ENCODE peak calls at places on chromosomes 7 and 10, in four cellular contexts. A is K562, W is H1, R is HepG2. X is an unnamed sample.

GRCh38 chr7:79982151-79982770 is 152.4 kb upstream of the GNAI1 start:
- DNase-seq in A (no peak), W (no peak), R (no peak), X (no peak)

GRCh38 chr10:47402681-47403301 is 18.7 kb upstream of the ZNF488 start:
- DNase-seq in A (no peak), W (peak), R (peak), X (no peak)

GRCh38 chr7:22610871-22611757 is 111.1 kb upstream of the STEAP1B start:
- DNase-seq in A (no peak), W (no peak), R (no peak), X (no peak)

GRCh38 chr10:121999301-121999700 is 10.3 kb downstream of the TACC2 start:
- DNase-seq in A (no peak), W (no peak), R (no peak), X (no peak)

GRCh38 chr10:129020621-129021020 is 446.4 kb upstream of the MGMT start:
- DNase-seq in A (no peak), W (no peak), R (no peak), X (no peak)

GRCh38 chr7:35987016-35987415 is 166.0 kb upstream of the EEPD1 start:
- DNase-seq in A (no peak), W (no peak), R (no peak), X (no peak)

GRCh38 chr7:131945313-131945831 is 388.9 kb upstream of the PODXL start:
- DNase-seq in A (peak), W (peak), R (peak), X (no peak)

GRCh38 chr7:63105978-63106377 is 892.7 kb upstream of the ZNF722 start:
- DNase-seq in A (no peak), W (no peak), R (no peak), X (no peak)

GRCh38 chr10:91032614-91033248 is 111.8 kb upstream of the ANKRD1 start:
- DNase-seq in A (no peak), W (no peak), R (no peak), X (no peak)

GRCh38 chr10:26556756-26557640 is 118.9 kb downstream of the APBB1IP start:
- DNase-seq in A (peak), W (no peak), R (peak), X (no peak)

DNA sequence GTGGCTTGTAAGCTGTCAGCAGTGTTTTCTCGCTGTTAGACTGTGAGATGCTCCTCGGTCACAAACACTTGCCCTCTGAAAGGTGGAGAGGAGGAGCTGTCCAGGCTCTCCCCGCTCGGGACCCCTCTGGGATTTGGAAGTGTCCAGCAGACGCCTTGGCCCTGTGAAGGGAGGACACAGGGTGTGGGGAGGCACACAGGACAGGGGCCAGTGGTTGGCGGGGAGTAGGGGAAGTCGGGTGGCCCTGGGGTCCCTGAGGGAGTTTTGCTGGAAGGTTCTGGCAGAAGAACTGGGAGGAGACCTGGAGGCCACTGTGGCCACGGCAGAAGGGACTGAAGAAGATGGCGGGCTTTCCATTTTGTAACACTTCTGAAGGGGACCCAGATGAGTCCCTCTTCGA is 47.2 kb upstream of the DPYSL4 start:
- DNase-seq in A (no peak), W (no peak), R (no peak), X (no peak)
- TF ChIP-seq CBX5 in A (no peak), W (no peak), R (no peak), X (no peak)

GRCh38 chr10:11887381-11888227 is 64.4 kb downstream of the PROSER2 start:
- DNase-seq in A (no peak), W (no peak), R (no peak), X (no peak)
- TF ChIP-seq CBX5 in A (no peak), W (no peak), R (no peak), X (no peak)

DNA sequence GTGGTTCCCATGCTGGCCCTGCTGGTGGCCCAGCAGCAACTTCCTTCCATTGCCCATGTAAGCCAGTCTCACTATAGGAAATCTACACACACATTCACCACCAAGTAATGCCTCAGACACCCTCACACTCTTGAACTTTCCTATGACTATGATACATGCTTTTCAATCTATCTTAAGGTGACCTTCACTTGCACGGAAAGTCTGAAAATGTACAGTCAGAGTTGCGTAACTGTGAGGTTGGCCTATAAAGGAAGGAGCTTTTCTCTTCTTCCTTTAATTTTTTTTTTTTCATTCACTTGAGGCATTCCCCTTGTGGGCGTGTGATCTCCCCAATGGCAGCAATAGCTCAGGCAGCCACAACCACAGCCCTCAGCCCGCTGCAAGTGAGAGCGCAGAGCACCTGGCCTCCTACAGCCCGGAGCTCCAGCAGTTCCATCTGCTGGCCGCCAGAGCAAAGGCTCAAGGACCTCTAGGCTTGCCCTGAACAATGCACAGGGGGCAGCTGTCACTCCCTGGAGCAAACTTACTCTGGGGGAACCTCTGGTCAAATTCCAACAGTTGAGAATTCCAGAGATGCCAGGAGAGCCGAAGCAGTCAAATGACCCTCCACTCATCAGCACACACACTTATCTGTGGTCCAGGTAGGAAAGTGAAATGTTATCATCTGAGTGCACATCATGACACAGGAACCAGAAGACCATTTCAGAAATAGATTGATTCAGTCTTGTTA is 123.1 kb upstream of the ADO start:
- DNase-seq in A (no peak), W (peak), R (peak), X (peak)
- TF ChIP-seq CBX5 in A (no peak), W (no peak), R (no peak), X (peak)

DNA sequence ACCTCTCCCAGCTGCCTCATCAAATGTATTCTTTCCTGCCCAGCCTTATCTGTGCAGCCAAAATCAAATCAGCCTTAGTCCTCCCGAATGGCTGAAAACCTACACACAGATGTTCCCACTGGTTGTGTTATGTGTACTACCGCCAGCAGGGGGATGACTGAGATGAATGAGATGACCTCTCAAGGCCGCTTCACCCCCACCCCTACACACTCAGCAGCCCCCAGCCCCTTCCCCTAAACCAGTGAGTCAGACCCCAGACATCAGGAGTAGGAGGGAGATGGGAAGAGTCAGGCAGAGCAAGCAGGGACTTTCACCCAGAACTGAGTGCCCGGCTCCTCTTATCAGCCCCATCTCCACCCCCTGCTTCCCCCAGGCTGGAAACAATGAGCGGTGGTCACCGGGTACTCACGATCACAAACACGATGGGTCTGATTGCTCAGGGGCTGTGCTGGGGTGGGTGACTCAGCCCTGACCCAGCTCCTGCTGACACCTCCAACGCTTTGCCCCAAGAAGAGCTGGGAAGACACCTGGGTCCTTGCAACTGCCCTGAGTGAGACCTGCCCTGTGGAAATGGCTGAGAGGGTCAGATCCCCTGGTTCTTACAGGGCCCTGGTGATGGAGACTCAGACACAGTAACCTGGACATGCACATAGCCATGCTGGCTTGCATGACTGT is 6.6 kb upstream of the C10orf105 start:
- DNase-seq in A (peak), W (no peak), R (peak), X (no peak)
- TF ChIP-seq CBX5 in A (no peak), W (no peak), R (no peak), X (no peak)

GRCh38 chr7:25545125-25546008 is 317.1 kb upstream of the NPVF start:
- DNase-seq in A (no peak), W (no peak), R (no peak), X (no peak)

GRCh38 chr7:25553580-25554274 is 325.4 kb upstream of the NPVF start:
- DNase-seq in A (no peak), W (no peak), R (no peak), X (no peak)

GRCh38 chr7:25546306-25546705 is 318.0 kb upstream of the NPVF start:
- DNase-seq in A (no peak), W (no peak), R (no peak), X (no peak)

GRCh38 chr7:25553005-25553404 is 324.7 kb upstream of the NPVF start:
- DNase-seq in A (no peak), W (no peak), R (no peak), X (no peak)

DNA sequence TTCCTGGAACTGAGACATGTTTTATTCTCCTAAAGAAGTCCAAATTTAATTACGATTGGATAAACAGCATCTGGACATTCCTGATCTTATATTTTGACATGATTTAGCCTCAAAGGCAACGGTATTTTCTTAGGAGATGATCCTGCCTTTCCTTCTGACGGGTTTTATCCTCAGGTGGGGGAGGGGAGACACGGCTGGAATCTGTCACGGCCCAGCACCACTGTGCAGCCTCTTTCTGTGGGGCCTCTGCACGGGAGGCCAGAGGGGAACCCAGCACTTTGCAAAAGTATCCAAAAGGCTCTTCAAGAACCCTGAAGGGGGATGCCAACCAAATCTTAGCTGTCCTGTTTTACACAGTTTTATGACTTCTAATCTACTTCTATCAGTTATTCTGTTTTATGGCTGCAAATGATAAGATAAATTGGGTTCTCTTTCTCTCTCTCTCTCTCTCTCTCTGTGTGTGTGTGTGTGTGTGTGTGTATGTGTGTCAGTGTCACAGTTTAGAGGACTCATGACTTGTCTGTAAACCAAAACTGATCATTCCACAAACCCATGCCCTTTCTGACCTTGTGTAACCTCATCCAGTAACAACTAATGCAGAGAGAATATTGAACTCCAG is 321.1 kb upstream of the NPVF start:
- DNase-seq in A (no peak), W (no peak), R (no peak), X (no peak)
- TF ChIP-seq CBX5 in A (no peak), W (no peak), R (no peak), X (no peak)

DNA sequence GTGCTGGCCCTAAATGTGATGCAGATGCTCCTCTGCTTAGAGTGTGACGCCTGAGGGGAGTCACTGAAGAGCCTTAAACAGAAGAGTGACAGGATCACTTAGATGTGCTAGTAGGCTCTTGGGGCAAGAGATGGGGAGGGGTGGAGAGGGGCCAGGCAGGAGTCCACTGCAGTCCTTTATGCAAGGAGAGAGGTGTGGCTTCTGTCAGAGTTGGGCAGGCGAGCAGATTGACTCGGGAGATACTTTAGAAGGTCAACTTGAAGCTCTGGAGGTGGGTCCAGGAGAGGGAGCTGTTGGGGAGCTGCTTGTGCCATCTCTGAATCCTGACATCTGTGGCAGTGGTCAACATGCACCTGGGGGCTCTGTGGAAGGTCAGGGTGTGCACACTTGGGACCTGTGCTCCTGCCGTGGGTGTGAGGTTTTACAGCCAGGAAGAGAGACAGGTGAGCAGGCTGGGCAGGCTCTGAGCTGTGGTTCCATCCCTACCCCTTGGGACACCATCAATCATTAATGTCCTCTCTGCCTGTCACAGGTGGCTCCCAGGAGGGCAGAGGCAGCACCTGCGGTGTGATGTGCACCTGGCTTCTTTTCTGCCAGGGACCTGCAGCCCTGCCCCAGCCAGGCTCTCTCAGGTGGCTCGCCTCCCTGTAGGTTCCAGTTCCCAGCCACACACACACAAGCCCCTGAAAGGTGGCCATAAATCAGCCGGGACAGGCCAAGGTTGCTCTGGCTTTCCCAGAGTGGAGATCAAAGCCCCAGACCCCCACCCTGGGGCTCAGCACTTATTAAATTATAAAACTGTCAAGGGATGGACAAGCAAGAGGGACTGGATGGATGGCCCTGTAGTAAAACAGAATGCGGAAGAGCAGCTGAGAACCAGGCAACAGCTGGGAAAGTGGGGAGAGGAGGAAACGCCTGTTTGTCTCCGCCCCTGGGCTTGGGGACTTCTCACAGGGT is 14.0 kb downstream of the NEURL1 start:
- DNase-seq in A (no peak), W (no peak), R (no peak), X (no peak)
- TF ChIP-seq CBX5 in A (no peak), W (no peak), R (no peak), X (no peak)

GRCh38 chr10:6202684-6203330 is at the start of gene PFKFB3:
- DNase-seq in A (peak), W (peak), R (peak), X (peak)

GRCh38 chr10:6203331-6204062 is 765 bp downstream of the PFKFB3 start:
- DNase-seq in A (peak), W (peak), R (no peak), X (no peak)

GRCh38 chr10:6202098-6202683 is 541 bp upstream of the PFKFB3 start:
- DNase-seq in A (no peak), W (peak), R (no peak), X (no peak)

GRCh38 chr10:6204063-6204340 is 1.3 kb downstream of the PFKFB3 start:
- DNase-seq in A (no peak), W (peak), R (no peak), X (no peak)

DNA sequence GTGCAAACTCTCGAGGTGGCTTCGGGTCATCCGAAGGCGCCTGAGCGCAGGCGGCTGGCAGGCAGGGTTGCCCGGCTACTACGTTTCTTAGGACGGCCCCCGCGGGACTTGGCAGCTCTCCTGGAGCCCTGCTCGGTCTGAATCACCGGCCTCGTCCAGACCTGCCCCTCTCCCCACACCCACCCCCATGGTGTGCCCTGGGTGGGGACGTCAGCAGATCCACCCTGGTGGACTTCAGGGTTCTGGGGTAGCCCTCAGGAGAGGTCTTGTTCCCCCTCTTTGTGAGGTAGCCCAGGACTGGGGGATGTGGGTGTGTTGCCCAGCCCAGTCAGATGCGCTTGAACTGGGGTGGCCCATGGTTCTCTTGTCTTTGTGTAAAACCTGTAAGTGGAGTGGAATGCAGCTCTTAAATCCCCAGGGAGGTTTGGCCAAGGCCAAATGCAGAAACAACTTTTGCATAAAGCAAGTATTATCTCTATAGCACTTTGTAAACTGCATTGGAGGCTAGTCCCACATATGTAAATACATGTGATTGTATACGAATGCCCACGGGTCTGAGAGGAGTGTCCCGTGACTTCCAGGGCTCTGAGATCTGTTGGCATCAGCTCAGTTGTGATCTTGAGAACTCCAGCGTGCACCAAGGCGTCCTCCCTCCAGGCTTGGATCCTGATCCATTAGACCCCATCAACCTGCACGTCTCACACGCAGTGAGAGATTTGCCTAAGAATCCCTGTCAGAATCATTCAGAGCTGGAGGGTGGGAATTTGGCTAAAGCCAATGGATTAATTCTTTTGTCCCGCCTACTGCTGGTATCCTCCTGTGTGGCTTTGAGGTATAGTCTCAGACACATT is 1.8 kb downstream of the PFKFB3 start:
- DNase-seq in A (no peak), W (peak), R (no peak), X (no peak)
- TF ChIP-seq CBX5 in A (no peak), W (no peak), R (no peak), X (no peak)

GRCh38 chr10:115909962-115910361 is 363.0 kb downstream of the GFRA1 start:
- DNase-seq in A (no peak), W (no peak), R (no peak), X (no peak)
- TF ChIP-seq CBX5 in A (no peak), W (no peak), R (no peak), X (no peak)

GRCh38 chr10:110864662-110865140 is 7.0 kb upstream of the PDCD4 start:
- DNase-seq in A (no peak), W (no peak), R (no peak), X (peak)

GRCh38 chr10:110861930-110862677 is 9.6 kb upstream of the PDCD4 start:
- DNase-seq in A (no peak), W (no peak), R (no peak), X (no peak)

GRCh38 chr10:110862961-110863360 is 8.8 kb upstream of the PDCD4 start:
- DNase-seq in A (no peak), W (no peak), R (no peak), X (no peak)

GRCh38 chr10:110863956-110864355 is 7.8 kb upstream of the PDCD4 start:
- DNase-seq in A (no peak), W (no peak), R (no peak), X (no peak)

DNA sequence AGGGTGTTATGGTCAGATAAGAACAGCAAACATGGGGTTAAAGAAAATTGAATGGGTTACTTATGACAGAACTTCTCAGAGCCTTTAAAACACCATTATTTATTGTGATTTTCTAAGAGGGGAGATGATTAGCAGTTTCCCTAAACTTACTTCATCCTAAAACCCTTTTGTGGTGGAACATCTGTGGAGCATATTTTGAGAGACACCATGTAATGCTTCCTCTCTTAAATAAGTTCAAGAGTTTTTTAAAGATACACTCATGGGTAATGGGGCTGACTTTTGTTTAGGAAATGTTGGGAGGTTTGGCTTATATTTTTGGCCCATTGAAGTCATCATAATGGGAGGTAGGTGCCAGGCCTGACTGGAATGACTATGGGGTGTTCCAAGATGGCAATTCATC is 8.4 kb upstream of the PDCD4 start:
- DNase-seq in A (no peak), W (no peak), R (no peak), X (no peak)
- TF ChIP-seq CBX5 in A (no peak), W (no peak), R (no peak), X (no peak)

X was measured in GM12878.